ENCODE peak calls at places on chromosomes 6 and 20, in four cellular contexts. One of them, this sample, is unnamed.

GRCh38 chr6:72776456-72776855 is 154.6 kb downstream of the KCNQ5 start:
- DNase-seq in H1: no peak
- DNase-seq in H9: no peak
- DNase-seq in mesendoderm: no peak
- DNase-seq in this sample: no peak

GRCh38 chr6:12203001-12203400 is 87.2 kb upstream of the EDN1 start:
- DNase-seq in H1: no peak
- DNase-seq in H9: peak
- DNase-seq in mesendoderm: peak
- DNase-seq in this sample: peak

GRCh38 chr6:166005401-166005845 is 162.2 kb downstream of the TBXT start:
- DNase-seq in H1: no peak
- DNase-seq in mesendoderm: no peak
- DNase-seq in H9: no peak
- DNase-seq in this sample: peak

GRCh38 chr20:667351-668034 is 8.1 kb downstream of the SCRT2 start:
- DNase-seq in H9: peak
- DNase-seq in mesendoderm: peak
- DNase-seq in H1: peak
- DNase-seq in this sample: peak

GRCh38 chr20:58388028-58388601 is 914 bp upstream of the VAPB start:
- DNase-seq in H9: no peak
- DNase-seq in mesendoderm: no peak
- DNase-seq in H1: no peak
- DNase-seq in this sample: no peak

GRCh38 chr6:3884007-3884745 is 35.0 kb downstream of the FAM50B start:
- DNase-seq in H1: no peak
- DNase-seq in H9: no peak
- DNase-seq in mesendoderm: peak
- DNase-seq in this sample: peak

GRCh38 chr20:18144541-18145099 is 7.0 kb downstream of the KAT14 start:
- DNase-seq in H1: no peak
- DNase-seq in H9: no peak
- DNase-seq in mesendoderm: peak
- DNase-seq in this sample: no peak

GRCh38 chr6:71289039-71289801 is 609 bp downstream of the OGFRL1 start:
- DNase-seq in H1: peak
- DNase-seq in mesendoderm: peak
- DNase-seq in H9: peak
- DNase-seq in this sample: no peak

GRCh38 chr6:45721665-45722064 is 294.0 kb downstream of the CLIC5 start:
- DNase-seq in mesendoderm: peak
- DNase-seq in H1: peak
- DNase-seq in H9: no peak
- DNase-seq in this sample: no peak

GRCh38 chr20:10376271-10377075 is 57.5 kb downstream of the MKKS start:
- DNase-seq in H1: no peak
- DNase-seq in H9: no peak
- DNase-seq in mesendoderm: peak
- DNase-seq in this sample: peak

GRCh38 chr20:14783766-14784165 is 446.4 kb upstream of the FLRT3 start:
- DNase-seq in H1: no peak
- DNase-seq in mesendoderm: no peak
- DNase-seq in H9: no peak
- DNase-seq in this sample: no peak

GRCh38 chr20:45235995-45236394 is 14.8 kb downstream of the SEMG2 start:
- DNase-seq in mesendoderm: peak
- DNase-seq in H1: peak
- DNase-seq in H9: peak
- DNase-seq in this sample: no peak

GRCh38 chr20:18237682-18238081 is 50.6 kb upstream of the ZNF133 start:
- DNase-seq in H1: no peak
- DNase-seq in mesendoderm: no peak
- DNase-seq in H9: no peak
- DNase-seq in this sample: no peak

GRCh38 chr20:58557713-58558335 is 42.6 kb upstream of the APCDD1L start:
- DNase-seq in H9: no peak
- DNase-seq in H1: no peak
- DNase-seq in mesendoderm: no peak
- DNase-seq in this sample: peak

GRCh38 chr6:105482227-105482839 is 79.5 kb upstream of the PREP start:
- DNase-seq in H1: no peak
- DNase-seq in mesendoderm: no peak
- DNase-seq in H9: no peak
- DNase-seq in this sample: peak

GRCh38 chr20:2421247-2421646 is 40.5 kb downstream of the TGM6 start:
- DNase-seq in H9: no peak
- DNase-seq in mesendoderm: no peak
- DNase-seq in H1: no peak
- DNase-seq in this sample: no peak

GRCh38 chr6:84459401-84459800 is 232.0 kb upstream of the CEP162 start:
- DNase-seq in mesendoderm: no peak
- DNase-seq in H9: no peak
- DNase-seq in H1: no peak
- DNase-seq in this sample: no peak

GRCh38 chr6:127332383-127332961 is 10.9 kb downstream of the ECHDC1 start:
- DNase-seq in mesendoderm: peak
- DNase-seq in H1: no peak
- DNase-seq in H9: peak
- DNase-seq in this sample: no peak

GRCh38 chr6:63066053-63066704 is 145.1 kb upstream of the FKBP1C start:
- DNase-seq in H9: no peak
- DNase-seq in H1: no peak
- DNase-seq in mesendoderm: peak
- DNase-seq in this sample: no peak
- H3K56ac ChIP-seq in H9: no peak
- H3K56ac ChIP-seq in H1: no peak
- H3K56ac ChIP-seq in mesendoderm: no peak
- H3K56ac ChIP-seq in this sample: no peak

GRCh38 chr6:136968831-136969230 is 46.7 kb downstream of the SLC35D3 start:
- DNase-seq in H1: no peak
- DNase-seq in H9: no peak
- DNase-seq in mesendoderm: no peak
- DNase-seq in this sample: no peak

GRCh38 chr6:136967874-136968752 is 46.0 kb downstream of the SLC35D3 start:
- DNase-seq in H1: peak
- DNase-seq in H9: peak
- DNase-seq in mesendoderm: peak
- DNase-seq in this sample: peak

GRCh38 chr6:136969930-136970329 is 47.8 kb downstream of the SLC35D3 start:
- DNase-seq in H9: no peak
- DNase-seq in mesendoderm: no peak
- DNase-seq in H1: no peak
- DNase-seq in this sample: no peak

GRCh38 chr6:136971609-136972008 is 49.5 kb downstream of the SLC35D3 start:
- DNase-seq in H1: no peak
- DNase-seq in mesendoderm: no peak
- DNase-seq in H9: no peak
- DNase-seq in this sample: no peak

GRCh38 chr6:136969433-136969832 is 47.3 kb downstream of the SLC35D3 start:
- DNase-seq in H1: no peak
- DNase-seq in mesendoderm: no peak
- DNase-seq in H9: no peak
- DNase-seq in this sample: no peak
- H3K56ac ChIP-seq in H1: no peak
- H3K56ac ChIP-seq in mesendoderm: no peak
- H3K56ac ChIP-seq in H9: no peak
- H3K56ac ChIP-seq in this sample: no peak

DNA sequence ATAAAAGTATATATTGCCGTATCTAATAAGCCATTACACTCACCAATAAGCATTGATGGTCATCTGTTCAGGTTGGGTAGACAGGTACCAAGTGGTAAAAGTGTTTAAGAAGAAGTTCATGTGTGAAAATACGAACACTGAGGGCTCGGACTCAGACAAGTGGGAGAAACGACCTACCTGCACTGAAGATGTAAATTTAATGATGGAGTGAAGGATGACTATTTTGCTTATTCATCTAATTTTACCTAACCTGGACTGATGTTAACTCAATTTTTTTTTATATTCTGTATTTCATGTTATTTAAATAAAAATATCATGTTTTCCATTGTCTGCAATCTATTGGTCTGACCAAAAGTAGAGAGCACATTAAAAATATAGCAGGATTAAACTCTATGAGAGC is 469.1 kb upstream of the BTBD3 start:
- DNase-seq in H9: no peak
- DNase-seq in mesendoderm: no peak
- DNase-seq in H1: no peak
- DNase-seq in this sample: no peak
- H3K56ac ChIP-seq in H9: no peak
- H3K56ac ChIP-seq in mesendoderm: no peak
- H3K56ac ChIP-seq in H1: no peak
- H3K56ac ChIP-seq in this sample: no peak

GRCh38 chr6:162140453-162140852 is 587.1 kb downstream of the PRKN start:
- DNase-seq in H1: no peak
- DNase-seq in H9: no peak
- DNase-seq in mesendoderm: no peak
- DNase-seq in this sample: no peak
- H3K56ac ChIP-seq in H1: no peak
- H3K56ac ChIP-seq in H9: no peak
- H3K56ac ChIP-seq in mesendoderm: no peak
- H3K56ac ChIP-seq in this sample: no peak

DNA sequence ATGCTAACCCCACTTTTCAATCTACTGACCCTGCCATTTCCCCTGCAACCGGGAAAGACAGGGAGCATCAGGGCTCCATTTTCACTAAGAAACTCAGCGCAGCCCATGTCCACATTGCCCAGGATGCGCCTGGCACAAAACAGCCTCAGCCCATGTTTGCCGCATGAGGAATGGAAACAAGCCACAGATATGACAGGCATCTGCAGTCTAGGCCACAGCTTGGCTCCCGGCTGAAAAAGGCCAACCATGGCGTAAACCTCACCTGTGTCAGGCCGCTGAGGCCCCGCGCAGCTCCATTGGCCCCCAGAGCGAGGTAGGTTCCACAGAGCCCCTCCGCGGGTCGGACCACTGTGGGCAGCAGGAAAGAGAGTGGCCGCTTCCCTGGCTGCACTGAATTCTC is 21.7 kb downstream of the GGT7 start:
- DNase-seq in H9: no peak
- DNase-seq in H1: no peak
- DNase-seq in mesendoderm: no peak
- DNase-seq in this sample: no peak
- H3K56ac ChIP-seq in H9: no peak
- H3K56ac ChIP-seq in H1: no peak
- H3K56ac ChIP-seq in mesendoderm: no peak
- H3K56ac ChIP-seq in this sample: no peak

GRCh38 chr6:150627154-150627553 is 27.5 kb downstream of the PLEKHG1 start:
- DNase-seq in mesendoderm: no peak
- DNase-seq in H9: no peak
- DNase-seq in H1: no peak
- DNase-seq in this sample: no peak
- H3K56ac ChIP-seq in mesendoderm: no peak
- H3K56ac ChIP-seq in H9: no peak
- H3K56ac ChIP-seq in H1: no peak
- H3K56ac ChIP-seq in this sample: no peak

GRCh38 chr6:101711518-101711917 is 318.0 kb downstream of the GRIK2 start:
- DNase-seq in H9: no peak
- DNase-seq in mesendoderm: no peak
- DNase-seq in H1: no peak
- DNase-seq in this sample: no peak

GRCh38 chr6:101716810-101717209 is 323.3 kb downstream of the GRIK2 start:
- DNase-seq in mesendoderm: peak
- DNase-seq in H9: no peak
- DNase-seq in H1: no peak
- DNase-seq in this sample: no peak

GRCh38 chr6:101716387-101716786 is 322.9 kb downstream of the GRIK2 start:
- DNase-seq in H9: no peak
- DNase-seq in H1: no peak
- DNase-seq in mesendoderm: peak
- DNase-seq in this sample: no peak
- H3K56ac ChIP-seq in H9: no peak
- H3K56ac ChIP-seq in H1: no peak
- H3K56ac ChIP-seq in mesendoderm: no peak
- H3K56ac ChIP-seq in this sample: no peak

DNA sequence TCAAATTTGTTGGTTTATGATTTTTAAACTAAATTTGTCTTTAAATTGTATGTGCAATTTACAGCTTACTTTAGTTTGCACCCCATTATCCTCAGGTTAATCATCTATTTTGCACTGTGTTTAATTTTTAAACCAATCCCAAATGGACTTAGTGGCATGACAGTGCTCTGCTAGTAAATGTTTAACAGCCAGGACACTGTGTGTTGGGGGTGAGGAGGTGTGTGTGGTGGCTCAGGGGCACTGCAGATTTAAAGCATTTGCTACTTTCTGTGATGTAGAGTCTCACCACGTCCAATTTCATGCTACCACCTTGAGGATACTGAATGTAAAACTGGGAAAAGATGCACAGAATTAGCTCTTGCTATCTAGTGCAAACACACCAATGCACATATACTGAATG is 225.7 kb downstream of the HAO1 start:
- DNase-seq in H1: no peak
- DNase-seq in mesendoderm: no peak
- DNase-seq in H9: no peak
- DNase-seq in this sample: no peak
- H3K56ac ChIP-seq in H1: no peak
- H3K56ac ChIP-seq in mesendoderm: no peak
- H3K56ac ChIP-seq in H9: no peak
- H3K56ac ChIP-seq in this sample: no peak

This sample was measured in IMR-90.